ENCODE peak calls at places on chromosomes 13 and 19, in ten cellular contexts. L is tibial nerve; E is keratinocyte; M is aorta; Y is left ventricle myocardium inferior; N is CD8-positive, alpha-beta T cell; J is esophagus squamous epithelium; O is thoracic aorta; D is adrenal gland; G is heart right ventricle. I is an unnamed sample.

GRCh38 chr13:28425796-28426195 is 69.1 kb downstream of the FLT1 start:
- DNase-seq in L (no peak), E (no peak), M (no peak), Y (no peak), N (no peak), J (no peak), O (no peak), D (no peak), G (no peak), I (no peak)

GRCh38 chr13:113238542-113238941 is 29.1 kb downstream of the CUL4A start:
- DNase-seq in L (no peak), E (no peak), M (no peak), Y (no peak), N (no peak), J (no peak), O (no peak), D (no peak), G (no peak), I (no peak)

GRCh38 chr19:48271531-48272151 is 1.8 kb downstream of the ZNF114 start:
- DNase-seq in L (no peak), E (no peak), M (peak; percentile 62), Y (peak; percentile 40), N (peak; percentile 55), J (no peak), O (no peak), D (peak; percentile 31), G (peak; percentile 45), I (peak; percentile 42)

GRCh38 chr19:42191855-42192254 is 25.6 kb downstream of the DEDD2 start:
- DNase-seq in L (no peak), E (no peak), M (no peak), Y (no peak), N (no peak), J (no peak), O (no peak), D (no peak), G (no peak), I (peak; percentile 66)

GRCh38 chr19:16091546-16092475 is 15.5 kb downstream of the TPM4 start:
- DNase-seq in L (no peak), E (no peak), M (no peak), Y (no peak), N (no peak), J (no peak), O (no peak), D (no peak), G (no peak), I (no peak)

GRCh38 chr13:46622013-46622917 is 69.3 kb downstream of the LRCH1 start:
- DNase-seq in L (no peak), E (no peak), M (no peak), Y (no peak), N (no peak), J (no peak), O (no peak), D (no peak), G (no peak), I (no peak)

GRCh38 chr13:40115456-40115855 is 460.0 kb downstream of the COG6 start:
- DNase-seq in L (no peak), E (no peak), M (no peak), Y (no peak), N (no peak), J (no peak), O (no peak), D (no peak), G (no peak), I (no peak)

GRCh38 chr13:94031609-94032008 is 447.9 kb downstream of the DCT start:
- DNase-seq in L (no peak), E (no peak), M (no peak), Y (no peak), N (no peak), J (no peak), O (no peak), D (no peak), G (no peak), I (no peak)

GRCh38 chr19:46959962-46960556 is 59.6 kb upstream of the NPAS1 start:
- DNase-seq in L (no peak), E (no peak), M (no peak), Y (no peak), N (no peak), J (no peak), O (no peak), D (no peak), G (no peak), I (no peak)

GRCh38 chr13:109533350-109533749 is 253.0 kb downstream of the IRS2 start:
- DNase-seq in L (no peak), E (no peak), M (no peak), Y (no peak), N (no peak), J (no peak), O (no peak), D (no peak), G (no peak), I (no peak)

GRCh38 chr19:3710265-3710812 is 2.2 kb downstream of the TJP3 start:
- DNase-seq in L (peak; percentile 52), E (no peak), M (peak; percentile 92), Y (peak; percentile 68), N (no peak), J (no peak), O (no peak), D (peak; percentile 69), G (peak; percentile 73), I (peak; percentile 17)

GRCh38 chr19:3708207-3708931 is at the start of gene TJP3:
- DNase-seq in L (no peak), E (no peak), M (no peak), Y (no peak), N (no peak), J (no peak), O (no peak), D (peak; percentile 24), G (peak; percentile 45), I (peak; percentile 26)

GRCh38 chr19:3716147-3716668 is 8.0 kb downstream of the TJP3 start:
- DNase-seq in L (no peak), E (no peak), M (no peak), Y (no peak), N (no peak), J (no peak), O (no peak), D (no peak), G (no peak), I (no peak)

GRCh38 chr19:3707868-3708206 is 347 bp upstream of the TJP3 start:
- DNase-seq in L (no peak), E (no peak), M (no peak), Y (no peak), N (no peak), J (no peak), O (no peak), D (no peak), G (no peak), I (no peak)

GRCh38 chr19:3712663-3713531 is 4.7 kb downstream of the TJP3 start:
- DNase-seq in L (no peak), E (no peak), M (no peak), Y (no peak), N (no peak), J (no peak), O (no peak), D (no peak), G (no peak), I (no peak)
- H3K4me3 ChIP-seq in L (no peak overlapping the region), E (no peak overlapping the region), M (no peak overlapping the region), Y (no peak overlapping the region), N (no peak overlapping the region), J (peak overlapping the region; percentile 0), O (no peak overlapping the region), D (no peak overlapping the region), G (no peak overlapping the region), I (no peak overlapping the region)

GRCh38 chr19:11949201-11949600 is 15.6 kb upstream of the ZNF763 start:
- DNase-seq in L (no peak), E (no peak), M (no peak), Y (no peak), N (no peak), J (no peak), O (no peak), D (no peak), G (no peak), I (no peak)

GRCh38 chr19:11944656-11945055 is 19.7 kb downstream of the ZNF700 start:
- DNase-seq in L (no peak), E (no peak), M (no peak), Y (no peak), N (no peak), J (no peak), O (no peak), D (no peak), G (no peak), I (no peak)

GRCh38 chr19:11942843-11943108 is 17.9 kb downstream of the ZNF700 start:
- DNase-seq in L (no peak), E (no peak), M (no peak), Y (no peak), N (no peak), J (no peak), O (no peak), D (no peak), G (no peak), I (no peak)

GRCh38 chr19:11950312-11950711 is 14.5 kb upstream of the ZNF763 start:
- DNase-seq in L (no peak), E (no peak), M (no peak), Y (no peak), N (no peak), J (no peak), O (no peak), D (no peak), G (no peak), I (no peak)

DNA sequence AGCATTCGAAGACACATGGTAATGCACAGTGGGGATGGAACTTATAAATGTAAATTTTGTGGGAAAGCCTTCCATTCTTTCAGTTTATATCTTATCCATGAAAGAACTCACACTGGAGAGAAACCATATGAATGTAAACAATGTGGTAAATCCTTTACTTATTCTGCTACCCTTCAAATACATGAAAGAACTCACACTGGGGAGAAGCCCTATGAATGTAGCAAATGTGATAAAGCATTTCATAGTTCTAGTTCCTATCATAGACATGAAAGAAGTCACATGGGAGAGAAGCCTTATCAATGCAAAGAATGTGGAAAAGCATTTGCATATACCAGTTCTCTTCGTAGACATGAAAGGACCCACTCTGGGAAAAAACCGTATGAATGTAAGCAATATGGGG is 16.2 kb upstream of the ZNF763 start:
- DNase-seq in L (no peak), E (no peak), M (no peak), Y (no peak), N (no peak), J (no peak), O (no peak), D (no peak), G (no peak), I (no peak)
- H3K36me3 ChIP-seq in L (peaks cover 16% of the 10 kb centered on the region), E (peaks cover 7% of the 10 kb centered on the region), M (peaks cover 15% of the 10 kb centered on the region), Y (peaks cover 93% of the 10 kb centered on the region), N (peaks cover 34% of the 10 kb centered on the region), J (peaks cover 85% of the 10 kb centered on the region), O (peaks cover 62% of the 10 kb centered on the region), D (peaks cover 28% of the 10 kb centered on the region), G (peaks cover 25% of the 10 kb centered on the region), I (peaks cover 99% of the 10 kb centered on the region)

GRCh38 chr13:67148219-67148583 is 81.9 kb downstream of the PCDH9 start:
- DNase-seq in L (no peak), E (no peak), M (no peak), Y (no peak), N (no peak), J (no peak), O (no peak), D (no peak), G (no peak), I (no peak)
- H3K4me3 ChIP-seq in L (no peak overlapping the region), E (no peak overlapping the region), M (no peak overlapping the region), Y (peak overlapping the region; percentile 46), N (no peak overlapping the region), J (no peak overlapping the region), O (no peak overlapping the region), D (no peak overlapping the region), G (no peak overlapping the region), I (no peak overlapping the region)

DNA sequence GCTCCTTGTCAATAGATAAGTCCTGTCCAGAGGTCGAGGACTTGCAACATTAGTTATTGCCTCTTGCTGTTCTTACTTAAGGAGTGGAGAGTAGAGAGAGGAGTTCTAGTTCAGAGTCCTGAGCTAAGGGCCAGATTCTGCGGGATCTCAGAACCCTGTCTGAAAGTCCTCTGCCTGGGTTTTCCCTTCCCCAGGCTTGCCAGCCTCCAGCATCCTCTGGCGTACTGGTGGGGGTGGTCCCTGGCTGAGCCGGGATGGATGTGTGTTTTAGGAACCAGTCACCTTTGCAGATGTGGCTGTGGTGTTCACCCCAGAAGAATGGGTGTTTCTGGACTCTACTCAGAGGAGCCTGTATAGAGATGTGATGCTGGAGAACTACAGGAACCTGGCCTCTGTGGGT is 26.0 kb downstream of the ZNF333 start:
- DNase-seq in L (no peak), E (no peak), M (no peak), Y (no peak), N (no peak), J (no peak), O (no peak), D (no peak), G (no peak), I (no peak)
- H3K36me3 ChIP-seq in L (peaks cover 33% of the 10 kb centered on the region), E (peaks cover 14% of the 10 kb centered on the region), M (peaks cover 41% of the 10 kb centered on the region), Y (peaks cover 100% of the 10 kb centered on the region), N (peaks cover 48% of the 10 kb centered on the region), J (peaks cover 96% of the 10 kb centered on the region), O (peaks cover 93% of the 10 kb centered on the region), D (peaks cover 42% of the 10 kb centered on the region), G (peaks cover 34% of the 10 kb centered on the region), I (peaks cover 67% of the 10 kb centered on the region)

I was measured in MG63.